ENCODE peak calls at places on chromosome 5, in seven cellular contexts. J, E, O, B, D, N and Y are unnamed samples.
A peak's percentile ranks its signal among the peaks of the same experiment; 100 is the strongest.

GRCh38 chr5:96245401-96246091 is 187.5 kb downstream of the PCSK1 start:
- DNase-seq in J (no peak), E (peak; percentile 49), O (no peak), B (no peak), D (no peak), N (no peak), Y (no peak)

GRCh38 chr5:139392678-139393496 is 2.0 kb downstream of the PROB1 start:
- DNase-seq in J (peak; percentile 98), E (peak; percentile 85), O (peak; percentile 64), B (peak; percentile 92), D (peak; percentile 88), N (no peak), Y (no peak)

GRCh38 chr5:89560724-89561123 is 677.7 kb upstream of the MEF2C start:
- DNase-seq in J (no peak), E (no peak), O (no peak), B (no peak), D (no peak), N (no peak), Y (no peak)

GRCh38 chr5:176517053-176517661 is 20.0 kb downstream of the RNF44 start:
- DNase-seq in J (no peak), E (no peak), O (no peak), B (no peak), D (no peak), N (no peak), Y (no peak)

GRCh38 chr5:110594866-110595265 is 131.6 kb downstream of the TMEM232 start:
- DNase-seq in J (no peak), E (no peak), O (no peak), B (no peak), D (no peak), N (no peak), Y (no peak)

GRCh38 chr5:141363952-141364660 is at the start of gene PCDHGA5:
- DNase-seq in J (no peak), E (peak; percentile 46), O (no peak), B (no peak), D (no peak), N (peak; percentile 20), Y (no peak)

GRCh38 chr5:36369092-36369737 is 67.5 kb upstream of the RANBP3L start:
- DNase-seq in J (no peak), E (no peak), O (no peak), B (no peak), D (no peak), N (no peak), Y (no peak)

GRCh38 chr5:180484813-180485212 is 9.4 kb upstream of the CNOT6 start:
- DNase-seq in J (no peak), E (no peak), O (no peak), B (no peak), D (no peak), N (no peak), Y (no peak)

GRCh38 chr5:124309241-124309977 is 437.0 kb downstream of the ZNF608 start:
- DNase-seq in J (no peak), E (no peak), O (no peak), B (peak; percentile 29), D (peak; percentile 28), N (no peak), Y (no peak)

GRCh38 chr5:176741566-176742211 is 68.7 kb upstream of the UNC5A start:
- DNase-seq in J (peak; percentile 19), E (no peak), O (no peak), B (no peak), D (no peak), N (no peak), Y (peak; percentile 14)

GRCh38 chr5:116032094-116032517 is at the start of gene ARL14EPL:
- DNase-seq in J (peak; percentile 44), E (peak; percentile 76), O (no peak), B (peak; percentile 39), D (peak; percentile 17), N (peak; percentile 83), Y (no peak)

GRCh38 chr5:84724181-84724580 is 339.5 kb upstream of the EDIL3 start:
- DNase-seq in J (no peak), E (no peak), O (no peak), B (no peak), D (no peak), N (no peak), Y (no peak)

GRCh38 chr5:133260715-133261114 is 208.9 kb downstream of the HSPA4 start:
- DNase-seq in J (no peak), E (no peak), O (no peak), B (no peak), D (no peak), N (no peak), Y (no peak)

GRCh38 chr5:124236366-124237231 is 509.8 kb downstream of the ZNF608 start:
- DNase-seq in J (no peak), E (no peak), O (no peak), B (no peak), D (no peak), N (no peak), Y (no peak)

GRCh38 chr5:149857499-149857898 is 87.1 kb downstream of the PDE6A start:
- DNase-seq in J (no peak), E (peak; percentile 58), O (no peak), B (no peak), D (no peak), N (peak; percentile 95), Y (peak; percentile 73)

GRCh38 chr5:1184481-1184880 is 16.9 kb upstream of the SLC6A19 start:
- DNase-seq in J (no peak), E (no peak), O (no peak), B (no peak), D (no peak), N (no peak), Y (no peak)

GRCh38 chr5:175206651-175207050 is 237.3 kb downstream of the DRD1 start:
- DNase-seq in J (no peak), E (no peak), O (no peak), B (no peak), D (no peak), N (peak; percentile 22), Y (no peak)

GRCh38 chr5:91058575-91058974 is 324.5 kb downstream of the ARRDC3 start:
- DNase-seq in J (no peak), E (peak; percentile 37), O (no peak), B (no peak), D (no peak), N (no peak), Y (no peak)

GRCh38 chr5:5291357-5291756 is 131.1 kb upstream of the ICE1 start:
- DNase-seq in J (no peak), E (no peak), O (no peak), B (no peak), D (no peak), N (no peak), Y (no peak)

GRCh38 chr5:84085387-84086041 is 299.2 kb downstream of the EDIL3 start:
- DNase-seq in J (no peak), E (no peak), O (no peak), B (no peak), D (no peak), N (no peak), Y (no peak)

GRCh38 chr5:72517961-72518690 is 10.9 kb upstream of the ZNF366 start:
- DNase-seq in J (no peak), E (no peak), O (no peak), B (no peak), D (no peak), N (no peak), Y (peak; percentile 67)

GRCh38 chr5:147859962-147860640 is 18.4 kb upstream of the SCGB3A2 start:
- DNase-seq in J (no peak), E (no peak), O (no peak), B (no peak), D (no peak), N (no peak), Y (no peak)

GRCh38 chr5:86806206-86806605 is 188.5 kb downstream of the COX7C start:
- DNase-seq in J (no peak), E (peak; percentile 1), O (no peak), B (no peak), D (no peak), N (no peak), Y (no peak)

GRCh38 chr5:59351076-59351794 is 542.3 kb downstream of the PDE4D start:
- DNase-seq in J (no peak), E (no peak), O (no peak), B (no peak), D (no peak), N (peak; percentile 17), Y (no peak)

GRCh38 chr5:72467987-72468386 is 39.2 kb downstream of the ZNF366 start:
- DNase-seq in J (no peak), E (no peak), O (no peak), B (no peak), D (no peak), N (no peak), Y (no peak)

GRCh38 chr5:178312900-178313299 is 80.3 kb upstream of the PHYKPL start:
- DNase-seq in J (no peak), E (no peak), O (no peak), B (no peak), D (no peak), N (no peak), Y (no peak)

GRCh38 chr5:3131161-3131560 is 379.7 kb upstream of the IRX2 start:
- DNase-seq in J (no peak), E (no peak), O (no peak), B (no peak), D (no peak), N (no peak), Y (no peak)

GRCh38 chr5:139495644-139496435 is 13.3 kb upstream of the STING1 start:
- DNase-seq in J (peak; percentile 31), E (no peak), O (no peak), B (no peak), D (no peak), N (no peak), Y (no peak)

GRCh38 chr5:28788954-28789353 is 1750.6 kb upstream of the CDH9 start:
- DNase-seq in J (no peak), E (no peak), O (no peak), B (no peak), D (no peak), N (no peak), Y (no peak)

GRCh38 chr5:40226906-40227305 is 452.8 kb upstream of the PTGER4 start:
- DNase-seq in J (no peak), E (no peak), O (no peak), B (no peak), D (no peak), N (no peak), Y (no peak)

GRCh38 chr5:134114886-134115805 is 665 bp downstream of the TCF7 start:
- DNase-seq in J (peak; percentile 93), E (no peak), O (peak; percentile 73), B (peak; percentile 94), D (peak; percentile 82), N (no peak), Y (no peak)

GRCh38 chr5:73437126-73438047 is 11.2 kb downstream of the FOXD1 start:
- DNase-seq in J (peak; percentile 99), E (peak; percentile 79), O (no peak), B (peak; percentile 84), D (peak; percentile 82), N (no peak), Y (peak; percentile 84)

GRCh38 chr5:98770158-98770910 is 3.1 kb upstream of the RGMB start:
- DNase-seq in J (peak; percentile 78), E (peak; percentile 25), O (peak; percentile 10), B (no peak), D (no peak), N (peak; percentile 41), Y (peak; percentile 79)

GRCh38 chr5:74402553-74402952 is 238.0 kb downstream of the ENC1 start:
- DNase-seq in J (peak; percentile 58), E (no peak), O (no peak), B (no peak), D (no peak), N (no peak), Y (no peak)

GRCh38 chr5:138662599-138662998 is 87.4 kb upstream of the HSPA9 start:
- DNase-seq in J (no peak), E (no peak), O (peak; percentile 16), B (no peak), D (no peak), N (no peak), Y (no peak)

GRCh38 chr5:151451626-151452520 is 4.5 kb downstream of the SLC36A1 start:
- DNase-seq in J (peak; percentile 85), E (peak; percentile 11), O (no peak), B (no peak), D (no peak), N (no peak), Y (no peak)

GRCh38 chr5:36792560-36793180 is 83.9 kb upstream of the NIPBL start:
- DNase-seq in J (peak; percentile 22), E (no peak), O (no peak), B (no peak), D (no peak), N (peak; percentile 57), Y (no peak)

GRCh38 chr5:14937277-14937676 is 65.7 kb upstream of the ANKH start:
- DNase-seq in J (no peak), E (no peak), O (no peak), B (no peak), D (no peak), N (peak; percentile 60), Y (no peak)